ENCODE peak calls at places on chromosome 2, in seven cellular contexts. One of them, this sample, is unnamed.

GRCh38 chr2:144501118-144501517 is 18.8 kb downstream of the ZEB2 start:
- DNase-seq in cardiac muscle cell: no peak
- DNase-seq in A549: no peak
- DNase-seq in tibial artery: no peak
- DNase-seq in hepatocyte: no peak
- DNase-seq in endodermal cell: no peak
- DNase-seq in uterus: no peak
- DNase-seq in this sample: no peak

GRCh38 chr2:108534577-108535379 is 508 bp downstream of the LIMS1 start:
- DNase-seq in cardiac muscle cell: peak; percentile 65
- DNase-seq in tibial artery: peak; percentile 75
- DNase-seq in A549: peak; percentile 32
- DNase-seq in hepatocyte: peak; percentile 60
- DNase-seq in uterus: peak; percentile 31
- DNase-seq in endodermal cell: peak; percentile 72
- DNase-seq in this sample: peak; percentile 43

GRCh38 chr2:191352536-191352935 is 107.3 kb downstream of the MYO1B start:
- DNase-seq in hepatocyte: no peak
- DNase-seq in uterus: no peak
- DNase-seq in cardiac muscle cell: no peak
- DNase-seq in endodermal cell: no peak
- DNase-seq in A549: no peak
- DNase-seq in tibial artery: no peak
- DNase-seq in this sample: no peak

GRCh38 chr2:151261977-151262291 is 271 bp upstream of the RBM43 start:
- DNase-seq in tibial artery: no peak
- DNase-seq in A549: no peak
- DNase-seq in cardiac muscle cell: no peak
- DNase-seq in uterus: no peak
- DNase-seq in hepatocyte: no peak
- DNase-seq in endodermal cell: no peak
- DNase-seq in this sample: no peak

GRCh38 chr2:239008004-239008403 is 160.1 kb downstream of the TWIST2 start:
- DNase-seq in uterus: peak; percentile 1
- DNase-seq in hepatocyte: no peak
- DNase-seq in tibial artery: peak; percentile 31
- DNase-seq in endodermal cell: peak; percentile 25
- DNase-seq in cardiac muscle cell: no peak
- DNase-seq in A549: no peak
- DNase-seq in this sample: no peak

GRCh38 chr2:173427887-173428683 is 73.4 kb downstream of the CDCA7 start:
- DNase-seq in endodermal cell: no peak
- DNase-seq in A549: no peak
- DNase-seq in uterus: peak; percentile 46
- DNase-seq in hepatocyte: peak; percentile 25
- DNase-seq in tibial artery: no peak
- DNase-seq in cardiac muscle cell: peak; percentile 51
- DNase-seq in this sample: no peak

GRCh38 chr2:74206180-74206688 is 7.8 kb downstream of the MTHFD2 start:
- DNase-seq in tibial artery: no peak
- DNase-seq in hepatocyte: peak; percentile 20
- DNase-seq in uterus: no peak
- DNase-seq in endodermal cell: peak; percentile 59
- DNase-seq in A549: no peak
- DNase-seq in cardiac muscle cell: no peak
- DNase-seq in this sample: no peak

GRCh38 chr2:86223682-86224560 is 24.7 kb downstream of the MRPL35 start:
- DNase-seq in A549: no peak
- DNase-seq in endodermal cell: no peak
- DNase-seq in cardiac muscle cell: no peak
- DNase-seq in tibial artery: no peak
- DNase-seq in uterus: no peak
- DNase-seq in hepatocyte: no peak
- DNase-seq in this sample: no peak

GRCh38 chr2:229273384-229274338 is 2.6 kb upstream of the PID1 start:
- DNase-seq in endodermal cell: peak; percentile 91
- DNase-seq in hepatocyte: peak; percentile 84
- DNase-seq in cardiac muscle cell: peak; percentile 68
- DNase-seq in A549: peak; percentile 69
- DNase-seq in uterus: peak; percentile 51
- DNase-seq in tibial artery: no peak
- DNase-seq in this sample: peak; percentile 92

GRCh38 chr2:233131991-233132390 is 71.8 kb downstream of the INPP5D start:
- DNase-seq in tibial artery: no peak
- DNase-seq in cardiac muscle cell: no peak
- DNase-seq in uterus: no peak
- DNase-seq in A549: no peak
- DNase-seq in hepatocyte: no peak
- DNase-seq in endodermal cell: no peak
- DNase-seq in this sample: no peak

GRCh38 chr2:239052046-239052445 is 204.2 kb downstream of the TWIST2 start:
- DNase-seq in hepatocyte: no peak
- DNase-seq in tibial artery: no peak
- DNase-seq in endodermal cell: no peak
- DNase-seq in uterus: no peak
- DNase-seq in cardiac muscle cell: no peak
- DNase-seq in A549: no peak
- DNase-seq in this sample: no peak

GRCh38 chr2:236702693-236703092 is 133.1 kb downstream of the ACKR3 start:
- DNase-seq in uterus: no peak
- DNase-seq in hepatocyte: no peak
- DNase-seq in cardiac muscle cell: no peak
- DNase-seq in A549: no peak
- DNase-seq in endodermal cell: no peak
- DNase-seq in tibial artery: peak; percentile 19
- DNase-seq in this sample: no peak

GRCh38 chr2:185291035-185291647 is 447.5 kb upstream of the FSIP2 start:
- DNase-seq in endodermal cell: peak; percentile 91
- DNase-seq in hepatocyte: peak; percentile 83
- DNase-seq in cardiac muscle cell: peak; percentile 81
- DNase-seq in A549: no peak
- DNase-seq in tibial artery: no peak
- DNase-seq in uterus: no peak
- DNase-seq in this sample: peak; percentile 56

GRCh38 chr2:233565685-233566140 is 869 bp downstream of the USP40 start:
- DNase-seq in cardiac muscle cell: no peak
- DNase-seq in A549: no peak
- DNase-seq in uterus: no peak
- DNase-seq in hepatocyte: no peak
- DNase-seq in tibial artery: no peak
- DNase-seq in endodermal cell: no peak
- DNase-seq in this sample: no peak

GRCh38 chr2:50564781-50565180 is 467.2 kb downstream of the NRXN1 start:
- DNase-seq in uterus: no peak
- DNase-seq in cardiac muscle cell: no peak
- DNase-seq in tibial artery: no peak
- DNase-seq in endodermal cell: no peak
- DNase-seq in hepatocyte: no peak
- DNase-seq in A549: no peak
- DNase-seq in this sample: no peak

GRCh38 chr2:54476852-54477251 is 20.7 kb downstream of the SPTBN1 start:
- DNase-seq in cardiac muscle cell: no peak
- DNase-seq in endodermal cell: no peak
- DNase-seq in tibial artery: no peak
- DNase-seq in hepatocyte: no peak
- DNase-seq in A549: no peak
- DNase-seq in uterus: no peak
- DNase-seq in this sample: no peak

GRCh38 chr2:238174701-238175100 is 15.9 kb downstream of the ERFE start:
- DNase-seq in cardiac muscle cell: no peak
- DNase-seq in tibial artery: no peak
- DNase-seq in uterus: no peak
- DNase-seq in A549: no peak
- DNase-seq in hepatocyte: no peak
- DNase-seq in endodermal cell: no peak
- DNase-seq in this sample: peak; percentile 69

GRCh38 chr2:187372213-187372612 is 75.8 kb downstream of the CALCRL start:
- DNase-seq in cardiac muscle cell: no peak
- DNase-seq in hepatocyte: no peak
- DNase-seq in endodermal cell: no peak
- DNase-seq in A549: no peak
- DNase-seq in tibial artery: no peak
- DNase-seq in uterus: no peak
- DNase-seq in this sample: no peak

GRCh38 chr2:174903243-174903513 is 102.0 kb downstream of the CHN1 start:
- DNase-seq in tibial artery: no peak
- DNase-seq in hepatocyte: no peak
- DNase-seq in endodermal cell: no peak
- DNase-seq in uterus: no peak
- DNase-seq in A549: no peak
- DNase-seq in cardiac muscle cell: no peak
- DNase-seq in this sample: no peak

GRCh38 chr2:56985609-56986008 is 801.8 kb downstream of the CCDC85A start:
- DNase-seq in hepatocyte: no peak
- DNase-seq in tibial artery: no peak
- DNase-seq in uterus: no peak
- DNase-seq in endodermal cell: no peak
- DNase-seq in A549: no peak
- DNase-seq in cardiac muscle cell: no peak
- DNase-seq in this sample: no peak

DNA sequence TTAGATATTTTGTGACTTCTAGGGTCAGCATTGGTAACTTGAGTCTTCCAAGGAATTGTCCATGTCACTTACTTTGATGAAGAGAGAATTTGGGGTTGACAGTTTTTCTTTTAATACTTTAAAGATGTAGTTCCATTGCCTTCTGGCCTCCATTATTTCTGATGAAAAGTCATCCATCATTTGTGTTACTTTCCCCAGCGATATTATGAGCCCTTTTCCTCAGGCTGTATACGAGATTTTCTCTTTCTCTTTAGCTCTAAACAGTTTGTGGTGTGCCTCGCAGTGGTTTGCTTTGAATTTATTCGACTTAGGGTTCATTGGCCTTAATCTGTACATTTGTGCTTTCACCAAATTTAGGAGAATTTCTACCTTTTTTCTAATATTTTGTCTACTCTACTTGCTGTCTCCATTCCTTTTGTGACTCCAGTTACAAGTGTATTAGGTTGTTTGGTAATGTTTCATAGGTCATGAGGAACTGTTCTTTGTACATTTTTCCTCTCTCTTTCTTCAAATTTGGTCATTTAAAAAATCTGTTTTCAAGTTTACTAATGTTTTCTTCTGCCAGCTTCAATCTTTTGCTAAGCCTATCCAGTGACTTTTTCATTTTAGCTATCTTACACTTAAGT is 131.4 kb upstream of the OTOS start:
- DNase-seq in endodermal cell: no peak
- DNase-seq in tibial artery: no peak
- DNase-seq in A549: no peak
- DNase-seq in cardiac muscle cell: no peak
- DNase-seq in hepatocyte: no peak
- DNase-seq in uterus: no peak
- DNase-seq in this sample: no peak
- H3K9me3 ChIP-seq in endodermal cell: peaks cover 22% of the 10 kb centered on the region
- H3K9me3 ChIP-seq in tibial artery: no peaks in the 10 kb centered on the region
- H3K9me3 ChIP-seq in A549: peaks cover 48% of the 10 kb centered on the region
- H3K9me3 ChIP-seq in cardiac muscle cell: no peaks in the 10 kb centered on the region
- H3K9me3 ChIP-seq in hepatocyte: no peaks in the 10 kb centered on the region
- H3K9me3 ChIP-seq in uterus: peaks cover 5% of the 10 kb centered on the region
- H3K9me3 ChIP-seq in this sample: no peaks in the 10 kb centered on the region

GRCh38 chr2:112883669-112884068 is 27.3 kb upstream of the IL37 start:
- DNase-seq in endodermal cell: no peak
- DNase-seq in tibial artery: no peak
- DNase-seq in A549: no peak
- DNase-seq in cardiac muscle cell: no peak
- DNase-seq in uterus: no peak
- DNase-seq in hepatocyte: no peak
- DNase-seq in this sample: no peak

GRCh38 chr2:112880696-112881095 is 30.3 kb upstream of the IL37 start:
- DNase-seq in tibial artery: no peak
- DNase-seq in endodermal cell: no peak
- DNase-seq in uterus: no peak
- DNase-seq in A549: no peak
- DNase-seq in hepatocyte: no peak
- DNase-seq in cardiac muscle cell: no peak
- DNase-seq in this sample: no peak

GRCh38 chr2:112880081-112880531 is 30.9 kb upstream of the IL37 start:
- DNase-seq in tibial artery: no peak
- DNase-seq in A549: no peak
- DNase-seq in uterus: no peak
- DNase-seq in endodermal cell: no peak
- DNase-seq in hepatocyte: no peak
- DNase-seq in cardiac muscle cell: no peak
- DNase-seq in this sample: no peak

GRCh38 chr2:112879491-112880041 is 31.4 kb upstream of the IL37 start:
- DNase-seq in endodermal cell: no peak
- DNase-seq in tibial artery: no peak
- DNase-seq in uterus: no peak
- DNase-seq in cardiac muscle cell: no peak
- DNase-seq in A549: no peak
- DNase-seq in hepatocyte: no peak
- DNase-seq in this sample: no peak

DNA sequence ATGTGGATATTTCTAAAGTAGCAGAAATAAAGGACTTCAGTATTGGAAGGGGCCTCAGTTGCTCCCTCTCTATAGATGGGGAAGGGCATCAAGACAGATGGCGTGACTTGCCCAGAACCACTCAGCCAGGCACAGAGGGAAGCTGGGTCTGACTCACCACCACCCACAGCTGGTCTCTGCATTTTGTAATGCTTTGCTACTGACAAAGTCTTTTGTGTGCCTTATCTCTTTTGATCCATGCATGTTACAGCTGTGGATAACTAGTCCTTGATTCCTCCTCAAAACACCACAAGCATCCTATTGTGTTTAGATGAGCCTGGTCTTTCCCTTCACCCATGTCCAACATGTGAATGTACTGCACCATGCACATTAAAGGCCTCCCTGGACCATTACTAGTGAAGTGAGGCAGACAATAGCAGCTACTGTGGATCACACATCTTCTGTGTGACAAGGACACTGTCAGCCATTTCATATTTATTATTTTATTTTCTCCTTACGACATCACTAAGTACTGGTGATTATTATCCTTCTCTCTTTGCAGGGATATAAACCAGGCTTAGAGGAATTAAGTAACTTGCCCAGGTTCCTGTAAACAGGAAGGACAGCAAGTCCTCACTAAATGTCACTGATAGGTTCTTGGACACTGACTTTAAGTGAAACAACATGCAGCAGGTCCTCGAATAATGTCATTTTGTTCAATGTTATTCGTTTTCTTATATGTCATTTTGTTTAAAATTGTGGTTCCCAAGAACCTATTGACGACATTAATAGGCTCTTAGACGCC is 29.6 kb upstream of the IL37 start:
- DNase-seq in endodermal cell: no peak
- DNase-seq in cardiac muscle cell: no peak
- DNase-seq in uterus: no peak
- DNase-seq in hepatocyte: no peak
- DNase-seq in tibial artery: no peak
- DNase-seq in A549: no peak
- DNase-seq in this sample: no peak
- H3K4me1 ChIP-seq in endodermal cell: no peaks in the 10 kb centered on the region
- H3K4me1 ChIP-seq in cardiac muscle cell: no peaks in the 10 kb centered on the region
- H3K4me1 ChIP-seq in uterus: no peaks in the 10 kb centered on the region
- H3K4me1 ChIP-seq in hepatocyte: no peaks in the 10 kb centered on the region
- H3K4me1 ChIP-seq in tibial artery: no peaks in the 10 kb centered on the region
- H3K4me1 ChIP-seq in A549: no peaks in the 10 kb centered on the region
- H3K4me1 ChIP-seq in this sample: no peaks in the 10 kb centered on the region

GRCh38 chr2:81576713-81577112 is 1272.2 kb upstream of the LRRTM1 start:
- DNase-seq in uterus: no peak
- DNase-seq in A549: no peak
- DNase-seq in cardiac muscle cell: no peak
- DNase-seq in tibial artery: no peak
- DNase-seq in hepatocyte: no peak
- DNase-seq in endodermal cell: no peak
- DNase-seq in this sample: no peak
- H3K9me3 ChIP-seq in uterus: no peaks in the 10 kb centered on the region
- H3K9me3 ChIP-seq in A549: no peaks in the 10 kb centered on the region
- H3K9me3 ChIP-seq in cardiac muscle cell: no peaks in the 10 kb centered on the region
- H3K9me3 ChIP-seq in tibial artery: no peaks in the 10 kb centered on the region
- H3K9me3 ChIP-seq in hepatocyte: no peaks in the 10 kb centered on the region
- H3K9me3 ChIP-seq in endodermal cell: no peaks in the 10 kb centered on the region
- H3K9me3 ChIP-seq in this sample: no peaks in the 10 kb centered on the region

GRCh38 chr2:119426396-119426675 is 5.3 kb upstream of the TMEM37 start:
- DNase-seq in hepatocyte: no peak
- DNase-seq in uterus: no peak
- DNase-seq in tibial artery: no peak
- DNase-seq in cardiac muscle cell: no peak
- DNase-seq in endodermal cell: no peak
- DNase-seq in A549: no peak
- DNase-seq in this sample: no peak
- H3K4me1 ChIP-seq in hepatocyte: peaks cover 84% of the 10 kb centered on the region
- H3K4me1 ChIP-seq in uterus: no peaks in the 10 kb centered on the region
- H3K4me1 ChIP-seq in tibial artery: peaks cover 2% of the 10 kb centered on the region
- H3K4me1 ChIP-seq in cardiac muscle cell: peaks cover 25% of the 10 kb centered on the region
- H3K4me1 ChIP-seq in endodermal cell: peaks cover 7% of the 10 kb centered on the region
- H3K4me1 ChIP-seq in A549: peaks cover 51% of the 10 kb centered on the region
- H3K4me1 ChIP-seq in this sample: no peaks in the 10 kb centered on the region

This sample was measured in colonic mucosa.